ENCODE peak calls at places on chromosomes 13 and 19, in nine cellular contexts. Z, O, R, U, G, A, H, Q and S are unnamed samples.

GRCh38 chr19:4295972-4296771 is 6.0 kb downstream of the TMIGD2 start:
- DNase-seq in A (no peak), U (peak; percentile 38), G (no peak), H (peak; percentile 45), Z (no peak), O (no peak), Q (no peak), R (no peak), S (no peak)

GRCh38 chr13:107367258-107367657 is 799.3 kb upstream of the ARGLU1 start:
- DNase-seq in O (no peak), R (no peak), H (no peak), A (no peak), G (no peak), U (no peak), Q (no peak), Z (no peak), S (no peak)

GRCh38 chr13:27374126-27374613 is 50.2 kb upstream of the GTF3A start:
- DNase-seq in A (no peak), O (no peak), U (no peak), Q (no peak), R (no peak), G (no peak), Z (no peak), H (no peak), S (no peak)

GRCh38 chr13:95246292-95247082 is 54.8 kb downstream of the ABCC4 start:
- DNase-seq in O (no peak), Z (no peak), G (no peak), A (no peak), Q (no peak), U (no peak), H (no peak), R (no peak), S (no peak)

GRCh38 chr13:96003304-96003703 is 49.9 kb downstream of the UGGT2 start:
- DNase-seq in U (no peak), G (no peak), Q (no peak), Z (no peak), H (peak; percentile 29), R (no peak), A (no peak), O (no peak), S (no peak)

GRCh38 chr13:113096745-113097305 is 8.8 kb upstream of the F7 start:
- DNase-seq in Z (no peak), O (no peak), R (no peak), A (no peak), G (no peak), U (no peak), H (no peak), Q (no peak), S (no peak)

GRCh38 chr13:47109028-47109427 is 212.2 kb upstream of the HTR2A start:
- DNase-seq in R (no peak), U (peak; percentile 31), O (no peak), Q (no peak), H (peak; percentile 9), G (no peak), A (no peak), Z (no peak), S (no peak)

GRCh38 chr19:14106840-14107239 is 10.7 kb downstream of the PRKACA start:
- DNase-seq in Q (no peak), Z (no peak), O (no peak), U (no peak), H (no peak), G (no peak), A (no peak), R (no peak), S (no peak)

GRCh38 chr13:100392709-100393630 is 195.6 kb downstream of the GGACT start:
- DNase-seq in O (peak; percentile 70), R (peak; percentile 75), Q (peak; percentile 49), A (peak; percentile 71), G (peak; percentile 55), Z (peak; percentile 86), H (peak; percentile 99), U (peak; percentile 69), S (no peak)

GRCh38 chr19:5850743-5851293 is 431 bp downstream of the FUT3 start:
- DNase-seq in G (peak; percentile 86), U (peak; percentile 66), Z (peak; percentile 28), O (no peak), Q (no peak), H (peak; percentile 79), A (no peak), R (no peak), S (no peak)

DNA sequence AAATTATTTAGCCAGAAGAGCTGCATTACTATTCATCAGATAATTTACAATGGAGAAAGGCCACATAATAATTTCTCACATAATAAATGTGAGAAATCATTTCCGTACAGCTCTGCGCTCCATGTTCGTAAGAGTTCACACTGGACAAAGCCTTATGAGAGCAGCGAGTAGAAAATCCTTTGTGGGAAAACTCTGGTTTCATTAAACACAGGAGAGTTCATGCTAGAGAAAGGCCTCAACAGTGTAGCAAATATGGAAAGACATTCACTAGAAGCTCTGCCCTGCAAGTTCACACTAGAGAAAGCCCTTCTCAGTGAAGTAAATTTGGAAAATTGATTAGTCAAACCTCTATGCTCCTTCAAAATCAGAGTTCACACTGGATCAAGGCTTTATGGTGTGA is 8.4 kb downstream of the ZNF776 start:
- DNase-seq in G (no peak), H (no peak), R (no peak), Z (no peak), U (no peak), Q (no peak), A (no peak), O (no peak), S (no peak)
- H3K9me3 ChIP-seq in G (peaks cover 92% of the 10 kb centered on the region), H (no peaks in the 10 kb centered on the region), R (peaks cover 28% of the 10 kb centered on the region), Z (peaks cover 88% of the 10 kb centered on the region), U (peaks cover 99% of the 10 kb centered on the region), Q (no peaks in the 10 kb centered on the region), A (peaks cover 8% of the 10 kb centered on the region), O (peaks cover 93% of the 10 kb centered on the region), S (peaks cover 82% of the 10 kb centered on the region)

GRCh38 chr19:1524972-1525325 is 1.1 kb downstream of the PLK5 start:
- DNase-seq in R (no peak), O (no peak), G (no peak), Q (no peak), Z (no peak), U (no peak), H (no peak), A (no peak), S (no peak)

GRCh38 chr19:1523412-1524205 is at the start of gene PLK5:
- DNase-seq in O (no peak), U (no peak), R (no peak), A (no peak), G (no peak), H (no peak), Q (no peak), Z (no peak), S (no peak)

GRCh38 chr19:1522838-1523237 is 1.0 kb upstream of the PLK5 start:
- DNase-seq in H (no peak), Z (no peak), U (no peak), O (no peak), R (no peak), A (no peak), G (no peak), Q (no peak), S (no peak)

GRCh38 chr19:1525343-1525742 is 1.5 kb downstream of the PLK5 start:
- DNase-seq in U (no peak), Q (no peak), O (no peak), A (no peak), H (no peak), G (no peak), Z (no peak), R (no peak), S (no peak)

DNA sequence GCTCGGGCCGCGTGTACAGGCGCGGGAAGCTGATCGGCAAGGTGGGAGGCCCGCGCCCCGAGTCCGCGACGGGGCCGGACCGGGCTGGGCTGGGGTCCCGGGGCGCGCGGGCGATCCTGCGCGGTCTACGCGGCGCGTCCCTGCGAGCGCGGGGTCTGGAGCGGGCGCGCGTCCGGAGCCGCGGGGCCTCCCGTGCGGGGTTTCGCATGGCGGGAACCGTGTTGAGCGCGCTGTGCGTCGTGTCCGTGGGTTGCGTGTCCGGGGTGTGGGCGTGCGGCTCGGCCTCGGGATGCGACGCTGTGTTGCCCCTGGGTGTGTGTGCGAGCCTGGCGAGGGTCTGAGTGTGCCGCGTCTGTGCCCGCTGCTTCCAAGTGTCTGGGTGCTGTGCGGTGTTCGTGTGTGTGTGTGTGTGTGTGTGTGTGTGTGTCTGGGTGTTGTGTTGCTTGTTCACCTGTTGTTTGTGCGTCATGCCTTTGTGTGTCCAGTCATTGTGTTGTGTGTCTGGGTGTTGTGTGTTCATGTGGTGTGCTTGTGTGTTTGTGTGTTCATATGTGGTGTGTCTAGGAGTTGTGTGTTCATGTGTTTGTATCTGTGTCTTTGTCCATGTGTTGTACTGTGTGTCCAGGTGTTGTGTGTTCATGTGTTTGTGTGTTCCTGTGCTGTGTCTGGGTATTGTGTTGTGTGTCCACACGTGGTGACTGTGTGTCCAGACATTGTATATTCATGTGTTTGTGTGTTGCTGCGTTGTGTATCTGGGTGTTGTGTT is 512 bp downstream of the PLK5 start:
- DNase-seq in O (no peak), Z (no peak), G (no peak), Q (no peak), R (no peak), H (no peak), U (no peak), A (no peak), S (no peak)
- H3K4me3 ChIP-seq in O (peak overlapping the region; percentile 20), Z (no peak overlapping the region), G (no peak overlapping the region), Q (peak overlapping the region; percentile 87), R (peak overlapping the region; percentile 42), H (peak overlapping the region; percentile 28), U (peak overlapping the region; percentile 29), A (peak overlapping the region; percentile 5), S (no peak overlapping the region)

DNA sequence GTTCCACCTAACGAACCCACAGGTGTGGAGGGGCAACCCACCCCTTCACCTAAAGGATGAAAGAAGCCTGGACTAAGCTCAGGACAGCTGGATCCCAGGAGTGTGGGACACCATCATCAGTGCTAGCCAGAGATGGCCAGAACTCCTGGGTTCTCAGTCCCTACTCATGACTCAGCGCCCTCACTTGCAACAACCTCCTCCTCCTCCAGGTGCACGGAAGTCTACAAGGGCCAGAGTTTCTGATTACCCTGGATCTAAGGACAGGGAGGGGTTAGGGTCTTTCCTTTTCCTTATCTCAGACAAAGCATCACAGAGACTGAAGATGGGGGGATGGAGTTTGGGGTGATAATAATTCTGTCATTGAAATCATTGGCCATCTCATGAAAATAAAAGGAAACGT is 8.0 kb downstream of the TULP2 start:
- DNase-seq in G (no peak), Z (no peak), H (no peak), U (no peak), Q (no peak), A (no peak), O (no peak), R (no peak), S (no peak)
- H3K4me1 ChIP-seq in G (peaks cover under 1% of the 10 kb centered on the region), Z (no peaks in the 10 kb centered on the region), H (no peaks in the 10 kb centered on the region), U (peaks cover 5% of the 10 kb centered on the region), Q (peaks cover 4% of the 10 kb centered on the region), A (peaks cover 4% of the 10 kb centered on the region), O (no peaks in the 10 kb centered on the region), R (no peaks in the 10 kb centered on the region), S (no peaks in the 10 kb centered on the region)

DNA sequence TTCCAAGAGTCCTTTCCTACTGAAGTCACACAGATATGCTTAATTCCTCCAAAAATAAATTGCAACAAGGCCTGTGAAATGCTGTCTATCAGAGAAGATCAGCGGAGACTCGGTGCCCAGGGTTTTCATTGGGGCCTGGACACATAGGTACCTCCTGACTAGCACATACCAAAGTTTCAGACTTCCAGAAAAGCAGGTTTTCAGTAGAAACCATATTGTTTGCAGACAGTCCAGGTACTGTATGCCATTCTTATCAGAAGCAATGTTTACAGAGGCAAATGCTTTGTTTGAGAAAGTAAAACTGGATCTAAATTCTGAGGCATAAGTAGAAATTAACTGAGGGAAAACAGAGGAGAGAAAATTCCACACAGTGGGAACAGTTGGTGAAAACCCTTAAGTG is 12.8 kb downstream of the ZNF229 start:
- DNase-seq in U (no peak), Z (no peak), H (no peak), G (no peak), R (no peak), Q (no peak), O (no peak), A (no peak), S (no peak)
- H3K9me3 ChIP-seq in U (peaks cover 100% of the 10 kb centered on the region), Z (peaks cover 86% of the 10 kb centered on the region), H (no peaks in the 10 kb centered on the region), G (peaks cover 67% of the 10 kb centered on the region), R (peaks cover 70% of the 10 kb centered on the region), Q (peaks cover 3% of the 10 kb centered on the region), O (peaks cover 47% of the 10 kb centered on the region), A (peaks cover 29% of the 10 kb centered on the region), S (peaks cover 15% of the 10 kb centered on the region)